ENCODE peak calls at places on chromosome 21, in nine cellular contexts. E is kidney epithelial cell; G is kidney; K is erythroblast; T is AG09309; N is activated CD4-positive, alpha-beta T cell treated with anti-CD3 and anti-CD28 coated beads, Interleukin-2, amount 10 ng/mL, durations not matched to agents 24 days and 14 days; Z is DND-41; F is HuH-7.5; R is stimulated activated effector memory CD8-positive, alpha-beta T cell treated with anti-CD3 and anti-CD28 coated beads, Interleukin-12 subunit alpha, Interleukin-12 subunit beta, amount 100 ng/mL, for 72 hours. W is an unnamed sample.

GRCh38 chr21:20971296-20971921 is 26.8 kb upstream of the NCAM2 start:
- DNase-seq in T (no peak), Z (peak), N (no peak), R (no peak), E (peak), G (no peak), K (peak), F (peak), W (peak)

GRCh38 chr21:42392731-42393442 is 3.0 kb downstream of the TMPRSS3 start:
- DNase-seq in T (no peak), E (no peak), N (peak), Z (no peak), F (no peak), K (no peak), G (no peak), R (no peak), W (no peak)

GRCh38 chr21:31580866-31581276 is 78.6 kb upstream of the SOD1 start:
- DNase-seq in F (peak), R (peak), N (peak), E (no peak), Z (peak), K (peak), G (no peak), T (peak), W (no peak)

GRCh38 chr21:39348040-39348354 is 891 bp downstream of the HMGN1 start:
- DNase-seq in T (no peak), Z (no peak), E (no peak), F (no peak), G (no peak), K (no peak), N (no peak), R (no peak), W (no peak)

GRCh38 chr21:44870748-44871495 is 2.6 kb downstream of the PTTG1IP start:
- DNase-seq in F (no peak), K (peak), E (no peak), T (no peak), R (no peak), N (peak), Z (no peak), G (peak), W (no peak)

GRCh38 chr21:27740084-27740483 is 773.2 kb upstream of the ADAMTS5 start:
- DNase-seq in F (no peak), E (no peak), G (no peak), T (no peak), K (no peak), Z (no peak), N (no peak), R (no peak), W (no peak)

GRCh38 chr21:15005391-15005790 is 59.4 kb downstream of the NRIP1 start:
- DNase-seq in T (no peak), Z (peak), K (no peak), G (no peak), F (no peak), N (peak), R (no peak), E (no peak), W (no peak)

GRCh38 chr21:32753818-32754610 is 17.5 kb downstream of the PAXBP1 start:
- DNase-seq in K (no peak), T (no peak), N (no peak), Z (no peak), F (no peak), E (no peak), G (no peak), R (no peak), W (no peak)

GRCh38 chr21:17679002-17679600 is 66.4 kb upstream of the BTG3 start:
- DNase-seq in N (peak), R (no peak), T (peak), F (peak), G (no peak), K (peak), Z (no peak), E (peak), W (no peak)

GRCh38 chr21:21458124-21458631 is 460.0 kb downstream of the NCAM2 start:
- DNase-seq in E (no peak), R (no peak), K (no peak), G (no peak), F (no peak), Z (no peak), N (no peak), T (no peak), W (no peak)

W was measured in NCI-H510A.